ENCODE peak calls at places on chromosomes 2 and 18, in seven cellular contexts. W is PC-3; F is OCI-LY7; U is stomach; T is thoracic aorta; O is astrocyte; Q is CD8-positive, alpha-beta T cell. B is an unnamed sample.

GRCh38 chr2:181457121-181457740 is at the start of gene ITGA4:
- DNase-seq in W (peak; percentile 69), F (peak; percentile 93), U (peak; percentile 66), T (no peak), O (peak; percentile 58), Q (peak; percentile 84), B (no peak)

GRCh38 chr2:182606728-182607681 is 109.1 kb upstream of the DNAJC10 start:
- DNase-seq in W (no peak), F (no peak), U (no peak), T (no peak), O (no peak), Q (no peak), B (no peak)

GRCh38 chr2:66478311-66478710 is 43.4 kb downstream of the MEIS1 start:
- DNase-seq in W (no peak), F (no peak), U (no peak), T (no peak), O (no peak), Q (no peak), B (no peak)

GRCh38 chr2:205903549-205904129 is 182.3 kb downstream of the INO80D start:
- DNase-seq in W (peak; percentile 56), F (peak; percentile 39), U (peak; percentile 46), T (no peak), O (no peak), Q (no peak), B (no peak)

GRCh38 chr18:55384551-55385275 is 203.3 kb downstream of the TCF4 start:
- DNase-seq in W (peak; percentile 59), F (peak; percentile 31), U (no peak), T (no peak), O (peak; percentile 23), Q (no peak), B (no peak)

GRCh38 chr2:78839259-78839658 is 186.2 kb upstream of the REG3G start:
- DNase-seq in W (no peak), F (no peak), U (no peak), T (no peak), O (no peak), Q (no peak), B (no peak)

GRCh38 chr18:13993730-13994129 is 78.4 kb upstream of the MC2R start:
- DNase-seq in W (no peak), F (no peak), U (no peak), T (no peak), O (no peak), Q (no peak), B (no peak)

GRCh38 chr2:241282553-241282952 is 32.9 kb downstream of the HDLBP start:
- DNase-seq in W (no peak), F (no peak), U (no peak), T (no peak), O (no peak), Q (no peak), B (no peak)

GRCh38 chr18:35808796-35809195 is 163.7 kb upstream of the RMP24 start:
- DNase-seq in W (no peak), F (no peak), U (no peak), T (no peak), O (no peak), Q (no peak), B (no peak)

GRCh38 chr2:201953880-201954279 is 79.8 kb upstream of the FZD7 start:
- DNase-seq in W (no peak), F (no peak), U (no peak), T (no peak), O (no peak), Q (no peak), B (no peak)

GRCh38 chr2:175404839-175405238 is 223.3 kb upstream of the ATP5MC3 start:
- DNase-seq in W (no peak), F (no peak), U (no peak), T (no peak), O (no peak), Q (no peak), B (no peak)

GRCh38 chr2:70703900-70704549 is 64.0 kb downstream of the ADD2 start:
- DNase-seq in W (no peak), F (no peak), U (peak; percentile 16), T (no peak), O (peak; percentile 84), Q (no peak), B (no peak)

GRCh38 chr2:21646449-21646848 is 522.7 kb downstream of the TDRD15 start:
- DNase-seq in W (no peak), F (no peak), U (no peak), T (no peak), O (no peak), Q (no peak), B (no peak)

GRCh38 chr18:24544141-24544498 is 83.7 kb downstream of the HRH4 start:
- DNase-seq in W (peak; percentile 58), F (peak; percentile 21), U (no peak), T (no peak), O (no peak), Q (no peak), B (no peak)

GRCh38 chr2:235219048-235219447 is 267.2 kb downstream of the SH3BP4 start:
- DNase-seq in W (no peak), F (no peak), U (no peak), T (no peak), O (no peak), Q (no peak), B (no peak)

GRCh38 chr2:12824304-12824761 is 107.6 kb downstream of the TRIB2 start:
- DNase-seq in W (no peak), F (no peak), U (no peak), T (no peak), O (peak; percentile 63), Q (no peak), B (no peak)

GRCh38 chr18:54150226-54150625 is 74.2 kb downstream of the MBD2 start:
- DNase-seq in W (peak; percentile 31), F (no peak), U (no peak), T (no peak), O (no peak), Q (no peak), B (no peak)

GRCh38 chr2:112795720-112796119 is 11.4 kb upstream of the IL1A start:
- DNase-seq in W (peak; percentile 89), F (peak; percentile 8), U (no peak), T (no peak), O (no peak), Q (no peak), B (no peak)

GRCh38 chr2:11056614-11057013 is 98.7 kb upstream of the SLC66A3 start:
- DNase-seq in W (peak; percentile 77), F (no peak), U (no peak), T (no peak), O (peak; percentile 97), Q (no peak), B (no peak)

GRCh38 chr18:48749768-48750167 is 201.0 kb downstream of the SMAD7 start:
- DNase-seq in W (no peak), F (no peak), U (no peak), T (no peak), O (peak; percentile 78), Q (no peak), B (no peak)

GRCh38 chr18:41140506-41140905 is 814.5 kb upstream of the PIK3C3 start:
- DNase-seq in W (no peak), F (no peak), U (no peak), T (no peak), O (no peak), Q (no peak), B (no peak)

GRCh38 chr2:145752091-145752806 is 1232.3 kb upstream of the ZEB2 start:
- DNase-seq in W (peak; percentile 78), F (peak; percentile 79), U (no peak), T (no peak), O (peak; percentile 82), Q (no peak), B (no peak)

GRCh38 chr2:200772620-200773019 is 39.1 kb upstream of the BZW1 start:
- DNase-seq in W (no peak), F (no peak), U (no peak), T (no peak), O (no peak), Q (no peak), B (no peak)

GRCh38 chr2:18560797-18561085 is 288 bp upstream of the RDH14 start:
- DNase-seq in W (no peak), F (no peak), U (no peak), T (no peak), O (no peak), Q (no peak), B (no peak)
- H3K27ac ChIP-seq in W (peak overlapping the region; percentile 48), F (no peak overlapping the region), U (peak overlapping the region; percentile 97), T (peak overlapping the region; percentile 96), O (peak overlapping the region; percentile 84), Q (peak overlapping the region; percentile 92), B (peak overlapping the region; percentile 76)

GRCh38 chr2:48343571-48344440 is 186.1 kb upstream of the STON1 start:
- DNase-seq in W (peak; percentile 90), F (no peak), U (no peak), T (no peak), O (peak; percentile 96), Q (no peak), B (no peak)
- H3K27ac ChIP-seq in W (peak overlapping the region; percentile 84), F (no peak overlapping the region), U (peak overlapping the region; percentile 45), T (peak overlapping the region; percentile 58), O (peak overlapping the region; percentile 57), Q (peak overlapping the region; percentile 35), B (peak overlapping the region; percentile 46)

GRCh38 chr2:20355131-20355530 is 4.5 kb upstream of the PUM2 start:
- DNase-seq in W (no peak), F (no peak), U (no peak), T (no peak), O (peak; percentile 75), Q (no peak), B (no peak)
- H3K27ac ChIP-seq in W (no peak overlapping the region), F (no peak overlapping the region), U (no peak overlapping the region), T (no peak overlapping the region), O (no peak overlapping the region), Q (no peak overlapping the region), B (no peak overlapping the region)

GRCh38 chr18:80103231-80103630 is 5.8 kb upstream of the ADNP2 start:
- DNase-seq in W (no peak), F (no peak), U (no peak), T (no peak), O (peak; percentile 73), Q (no peak), B (no peak)

GRCh38 chr18:80107396-80107795 is 1.7 kb upstream of the ADNP2 start:
- DNase-seq in W (no peak), F (no peak), U (no peak), T (no peak), O (no peak), Q (no peak), B (no peak)

GRCh38 chr18:80106482-80107051 is 2.5 kb upstream of the ADNP2 start:
- DNase-seq in W (no peak), F (no peak), U (no peak), T (no peak), O (no peak), Q (no peak), B (no peak)

GRCh38 chr18:80105369-80106167 is 3.5 kb upstream of the ADNP2 start:
- DNase-seq in W (no peak), F (peak; percentile 24), U (no peak), T (no peak), O (no peak), Q (no peak), B (no peak)

GRCh38 chr18:80104364-80104779 is 4.7 kb upstream of the ADNP2 start:
- DNase-seq in W (no peak), F (no peak), U (no peak), T (no peak), O (no peak), Q (no peak), B (no peak)
- H3K27ac ChIP-seq in W (no peak overlapping the region), F (no peak overlapping the region), U (no peak overlapping the region), T (peak overlapping the region; percentile 76), O (no peak overlapping the region), Q (no peak overlapping the region), B (no peak overlapping the region)

B was measured in caudate nucleus.